ENCODE peak calls at places on chromosomes 6 and 20, in seven cellular contexts. K, H, J, Z, A, B and U are unnamed samples.

GRCh38 chr6:7543761-7544424 is 2.4 kb downstream of the DSP start:
- DNase-seq in K (no peak), H (no peak), J (peak), Z (no peak), A (peak), B (no peak), U (peak)

GRCh38 chr6:143727035-143727434 is 49.3 kb downstream of the PHACTR2 start:
- DNase-seq in K (no peak), H (no peak), J (no peak), Z (peak), A (no peak), B (no peak), U (no peak)

GRCh38 chr20:44496976-44497375 is 21.3 kb downstream of the TTPAL start:
- DNase-seq in K (no peak), H (no peak), J (peak), Z (peak), A (no peak), B (no peak), U (no peak)

GRCh38 chr20:16260911-16261310 is 312.3 kb downstream of the KIF16B start:
- DNase-seq in K (no peak), H (no peak), J (no peak), Z (peak), A (no peak), B (no peak), U (no peak)

GRCh38 chr20:44664127-44664526 is 12.6 kb upstream of the ADA start:
- DNase-seq in K (no peak), H (no peak), J (no peak), Z (no peak), A (no peak), B (no peak), U (no peak)

GRCh38 chr6:168362276-168362990 is 42.9 kb upstream of the DACT2 start:
- DNase-seq in K (peak), H (no peak), J (no peak), Z (no peak), A (no peak), B (peak), U (no peak)

GRCh38 chr6:167682125-167682524 is 144.6 kb upstream of the AFDN start:
- DNase-seq in K (no peak), H (no peak), J (no peak), Z (no peak), A (no peak), B (no peak), U (no peak)

GRCh38 chr20:31474097-31474436 is 860 bp downstream of the DEFB124 start:
- DNase-seq in K (no peak), H (no peak), J (no peak), Z (no peak), A (no peak), B (no peak), U (no peak)

GRCh38 chr6:44451803-44452690 is 64.5 kb downstream of the CDC5L start:
- DNase-seq in K (no peak), H (no peak), J (no peak), Z (no peak), A (no peak), B (no peak), U (no peak)

GRCh38 chr20:23212011-23212410 is 125.9 kb upstream of the CD93 start:
- DNase-seq in K (no peak), H (no peak), J (no peak), Z (no peak), A (no peak), B (no peak), U (no peak)

GRCh38 chr6:109961666-109962065 is 16.4 kb upstream of the GPR6 start:
- DNase-seq in K (no peak), H (no peak), J (peak), Z (peak), A (no peak), B (no peak), U (no peak)

GRCh38 chr6:145036848-145037567 is 698.3 kb downstream of the EPM2A start:
- DNase-seq in K (no peak), H (no peak), J (peak), Z (peak), A (no peak), B (no peak), U (no peak)

GRCh38 chr20:50438986-50439407 is 71.2 kb upstream of the PTPN1 start:
- DNase-seq in K (no peak), H (no peak), J (peak), Z (peak), A (no peak), B (no peak), U (no peak)

GRCh38 chr6:127195833-127196232 is 70.8 kb upstream of the RNF146 start:
- DNase-seq in K (no peak), H (no peak), J (no peak), Z (no peak), A (no peak), B (no peak), U (no peak)

GRCh38 chr6:127190552-127190951 is 72.1 kb downstream of the RSPO3 start:
- DNase-seq in K (no peak), H (no peak), J (no peak), Z (peak), A (peak), B (no peak), U (peak)

GRCh38 chr6:127188752-127189151 is 70.3 kb downstream of the RSPO3 start:
- DNase-seq in K (no peak), H (no peak), J (no peak), Z (no peak), A (no peak), B (no peak), U (no peak)

GRCh38 chr6:127191716-127192115 is 73.2 kb downstream of the RSPO3 start:
- DNase-seq in K (no peak), H (no peak), J (peak), Z (peak), A (peak), B (no peak), U (no peak)

DNA sequence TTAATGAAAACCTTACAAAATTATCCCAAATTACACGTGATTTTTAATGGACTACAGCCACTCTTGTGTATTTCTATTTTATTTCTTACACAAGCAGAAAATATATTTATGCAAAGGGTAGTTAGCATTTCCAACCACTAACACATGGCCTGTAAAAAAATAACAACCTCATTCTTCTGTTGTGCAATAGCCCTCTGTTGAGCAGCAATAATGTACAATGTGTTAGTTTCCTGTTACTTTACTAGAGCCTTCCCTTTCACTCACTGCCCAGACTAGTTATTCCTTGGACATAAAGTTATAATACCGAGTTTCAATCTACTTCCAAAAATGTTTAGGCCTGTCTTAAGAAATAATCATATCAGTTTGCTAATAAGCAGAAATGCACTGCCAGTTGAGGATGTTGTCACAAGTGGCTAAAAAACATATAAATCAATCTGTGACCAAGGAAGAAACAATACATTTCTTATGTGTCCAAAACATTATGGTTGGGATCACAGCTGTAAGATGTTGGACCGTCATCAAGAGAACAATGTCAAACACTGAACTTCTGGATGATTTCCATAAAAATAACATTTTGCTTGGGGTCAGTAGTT is 73.7 kb upstream of the RNF146 start:
- DNase-seq in K (no peak), H (no peak), J (peak), Z (peak), A (no peak), B (no peak), U (no peak)
- H3K27ac ChIP-seq in K (no peak), H (no peak), J (no peak), Z (no peak), A (no peak), B (no peak), U (no peak)

GRCh38 chr20:57625181-57625958 is 5.1 kb upstream of the ZBP1 start:
- DNase-seq in K (no peak), H (no peak), J (no peak), Z (no peak), A (no peak), B (no peak), U (no peak)

GRCh38 chr20:57625978-57626377 is 5.8 kb upstream of the ZBP1 start:
- DNase-seq in K (no peak), H (no peak), J (no peak), Z (no peak), A (no peak), B (no peak), U (no peak)

GRCh38 chr20:57627339-57627738 is 7.1 kb upstream of the ZBP1 start:
- DNase-seq in K (no peak), H (no peak), J (no peak), Z (no peak), A (no peak), B (no peak), U (no peak)

GRCh38 chr20:57629976-57630525 is 9.8 kb upstream of the ZBP1 start:
- DNase-seq in K (no peak), H (no peak), J (no peak), Z (no peak), A (no peak), B (no peak), U (no peak)

GRCh38 chr20:57627972-57628650 is 7.9 kb upstream of the ZBP1 start:
- DNase-seq in K (no peak), H (no peak), J (no peak), Z (peak), A (no peak), B (peak), U (peak)
- H3K27ac ChIP-seq in K (peak), H (peak), J (no peak), Z (no peak), A (no peak), B (peak), U (peak)

GRCh38 chr6:10554826-10555225 is 33.7 kb downstream of the GCNT2 start:
- DNase-seq in K (no peak), H (no peak), J (no peak), Z (no peak), A (no peak), B (no peak), U (no peak)
- H3K27ac ChIP-seq in K (no peak), H (no peak), J (no peak), Z (no peak), A (no peak), B (no peak), U (no peak)

DNA sequence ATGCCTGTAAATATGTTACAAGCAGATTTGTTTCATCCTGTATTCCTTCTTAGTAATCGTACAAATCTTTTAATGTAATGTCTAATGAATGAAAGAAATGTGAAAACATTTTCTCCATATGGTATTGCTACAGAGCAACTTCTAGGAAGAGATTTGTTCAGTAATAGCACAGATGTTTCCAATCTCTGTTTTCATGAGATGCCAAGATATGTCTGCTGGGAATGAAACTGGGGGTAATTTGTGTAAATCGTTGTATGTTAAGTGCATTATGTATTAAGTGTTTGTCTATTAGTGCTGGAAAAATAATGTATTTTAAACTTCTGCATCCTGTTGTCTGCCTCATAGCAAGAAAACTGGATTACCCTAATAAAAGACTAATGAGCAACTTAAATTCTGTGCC is 722.2 kb upstream of the EYS start:
- DNase-seq in K (no peak), H (no peak), J (no peak), Z (no peak), A (no peak), B (no peak), U (no peak)
- H3K27ac ChIP-seq in K (no peak), H (no peak), J (no peak), Z (no peak), A (no peak), B (no peak), U (no peak)

GRCh38 chr20:37640600-37641561 is 52.9 kb upstream of the CTNNBL1 start:
- DNase-seq in K (no peak), H (no peak), J (peak), Z (no peak), A (no peak), B (no peak), U (no peak)
- H3K27ac ChIP-seq in K (no peak), H (no peak), J (no peak), Z (no peak), A (no peak), B (no peak), U (no peak)

GRCh38 chr6:135830971-135831370 is 20.5 kb upstream of the PDE7B start:
- DNase-seq in K (peak), H (no peak), J (no peak), Z (no peak), A (no peak), B (no peak), U (no peak)
- H3K27ac ChIP-seq in K (peak), H (no peak), J (no peak), Z (no peak), A (no peak), B (no peak), U (no peak)